ENCODE peak calls at places on chromosomes 7 and 10, in nine cellular contexts. One of them, this sample, is unnamed. For H3K4me1, the result is how much of the 10 kb centered on the place peaks cover.

GRCh38 chr7:1787681-1788235 is 117.7 kb downstream of the ELFN1 start:
- DNase-seq in endothelial cell of umbilical vein: no peak
- DNase-seq in neural progenitor cell: no peak
- DNase-seq in PC-3: no peak
- DNase-seq in GM23338: no peak
- DNase-seq in hepatocyte: no peak
- DNase-seq in mammary epithelial cell: no peak
- DNase-seq in HepG2: no peak
- DNase-seq in HCT116: no peak
- DNase-seq in this sample: no peak

GRCh38 chr7:149077594-149077993 is 12.9 kb downstream of the ZNF786 start:
- DNase-seq in endothelial cell of umbilical vein: no peak
- DNase-seq in neural progenitor cell: no peak
- DNase-seq in PC-3: no peak
- DNase-seq in GM23338: no peak
- DNase-seq in hepatocyte: no peak
- DNase-seq in mammary epithelial cell: no peak
- DNase-seq in HepG2: no peak
- DNase-seq in HCT116: no peak
- DNase-seq in this sample: no peak

GRCh38 chr10:107790271-107790670 is 625.8 kb upstream of the SORCS1 start:
- DNase-seq in endothelial cell of umbilical vein: no peak
- DNase-seq in neural progenitor cell: peak
- DNase-seq in PC-3: no peak
- DNase-seq in GM23338: peak
- DNase-seq in hepatocyte: no peak
- DNase-seq in mammary epithelial cell: no peak
- DNase-seq in HepG2: no peak
- DNase-seq in HCT116: no peak
- DNase-seq in this sample: no peak

GRCh38 chr7:116259821-116260440 is 49.6 kb downstream of the TES start:
- DNase-seq in endothelial cell of umbilical vein: peak
- DNase-seq in neural progenitor cell: no peak
- DNase-seq in PC-3: peak
- DNase-seq in GM23338: no peak
- DNase-seq in hepatocyte: no peak
- DNase-seq in mammary epithelial cell: peak
- DNase-seq in HepG2: no peak
- DNase-seq in HCT116: peak
- DNase-seq in this sample: peak

GRCh38 chr10:4224178-4224577 is 439.2 kb upstream of the KLF6 start:
- DNase-seq in endothelial cell of umbilical vein: no peak
- DNase-seq in neural progenitor cell: no peak
- DNase-seq in PC-3: no peak
- DNase-seq in GM23338: no peak
- DNase-seq in hepatocyte: no peak
- DNase-seq in mammary epithelial cell: no peak
- DNase-seq in HepG2: no peak
- DNase-seq in HCT116: no peak
- DNase-seq in this sample: no peak

GRCh38 chr10:35306852-35307251 is 29.5 kb upstream of the CCNY start:
- DNase-seq in endothelial cell of umbilical vein: no peak
- DNase-seq in neural progenitor cell: no peak
- DNase-seq in PC-3: peak
- DNase-seq in GM23338: no peak
- DNase-seq in hepatocyte: peak
- DNase-seq in mammary epithelial cell: peak
- DNase-seq in HepG2: peak
- DNase-seq in HCT116: no peak
- DNase-seq in this sample: peak

GRCh38 chr10:128463991-128464755 is 337.9 kb upstream of the MKI67 start:
- DNase-seq in endothelial cell of umbilical vein: peak
- DNase-seq in neural progenitor cell: peak
- DNase-seq in PC-3: no peak
- DNase-seq in GM23338: peak
- DNase-seq in hepatocyte: peak
- DNase-seq in mammary epithelial cell: peak
- DNase-seq in HepG2: peak
- DNase-seq in HCT116: peak
- DNase-seq in this sample: no peak

GRCh38 chr7:25968205-25968993 is 183.6 kb upstream of the NFE2L3 start:
- DNase-seq in endothelial cell of umbilical vein: no peak
- DNase-seq in neural progenitor cell: no peak
- DNase-seq in PC-3: no peak
- DNase-seq in GM23338: no peak
- DNase-seq in hepatocyte: no peak
- DNase-seq in mammary epithelial cell: no peak
- DNase-seq in HepG2: no peak
- DNase-seq in HCT116: no peak
- DNase-seq in this sample: no peak

GRCh38 chr10:114374141-114374791 is 30.0 kb downstream of the AFAP1L2 start:
- DNase-seq in endothelial cell of umbilical vein: peak
- DNase-seq in neural progenitor cell: no peak
- DNase-seq in PC-3: no peak
- DNase-seq in GM23338: no peak
- DNase-seq in hepatocyte: peak
- DNase-seq in mammary epithelial cell: no peak
- DNase-seq in HepG2: no peak
- DNase-seq in HCT116: no peak
- DNase-seq in this sample: no peak

GRCh38 chr7:40194743-40195142 is 59.9 kb downstream of the SUGCT start:
- DNase-seq in endothelial cell of umbilical vein: peak
- DNase-seq in neural progenitor cell: no peak
- DNase-seq in PC-3: no peak
- DNase-seq in GM23338: no peak
- DNase-seq in hepatocyte: no peak
- DNase-seq in mammary epithelial cell: peak
- DNase-seq in HepG2: no peak
- DNase-seq in HCT116: no peak
- DNase-seq in this sample: no peak

GRCh38 chr10:1169186-1169885 is 113.2 kb downstream of the WDR37 start:
- DNase-seq in endothelial cell of umbilical vein: no peak
- DNase-seq in neural progenitor cell: no peak
- DNase-seq in PC-3: no peak
- DNase-seq in GM23338: no peak
- DNase-seq in hepatocyte: no peak
- DNase-seq in mammary epithelial cell: no peak
- DNase-seq in HepG2: no peak
- DNase-seq in HCT116: no peak
- DNase-seq in this sample: no peak

GRCh38 chr7:5557920-5558401 is 134.3 kb upstream of the TNRC18 start:
- DNase-seq in endothelial cell of umbilical vein: no peak
- DNase-seq in neural progenitor cell: no peak
- DNase-seq in PC-3: no peak
- DNase-seq in GM23338: no peak
- DNase-seq in hepatocyte: peak
- DNase-seq in mammary epithelial cell: peak
- DNase-seq in HepG2: peak
- DNase-seq in HCT116: no peak
- DNase-seq in this sample: no peak
- H3K4me1 ChIP-seq in endothelial cell of umbilical vein: under half
- H3K4me1 ChIP-seq in neural progenitor cell: under half
- H3K4me1 ChIP-seq in PC-3: under half
- H3K4me1 ChIP-seq in GM23338: under half
- H3K4me1 ChIP-seq in hepatocyte: under half
- H3K4me1 ChIP-seq in mammary epithelial cell: half or more
- H3K4me1 ChIP-seq in HepG2: half or more
- H3K4me1 ChIP-seq in HCT116: half or more
- H3K4me1 ChIP-seq in this sample: under half

GRCh38 chr10:110190170-110190569 is 17.2 kb upstream of the MXI1 start:
- DNase-seq in endothelial cell of umbilical vein: no peak
- DNase-seq in neural progenitor cell: no peak
- DNase-seq in PC-3: no peak
- DNase-seq in GM23338: no peak
- DNase-seq in hepatocyte: no peak
- DNase-seq in mammary epithelial cell: peak
- DNase-seq in HepG2: no peak
- DNase-seq in HCT116: no peak
- DNase-seq in this sample: no peak

DNA sequence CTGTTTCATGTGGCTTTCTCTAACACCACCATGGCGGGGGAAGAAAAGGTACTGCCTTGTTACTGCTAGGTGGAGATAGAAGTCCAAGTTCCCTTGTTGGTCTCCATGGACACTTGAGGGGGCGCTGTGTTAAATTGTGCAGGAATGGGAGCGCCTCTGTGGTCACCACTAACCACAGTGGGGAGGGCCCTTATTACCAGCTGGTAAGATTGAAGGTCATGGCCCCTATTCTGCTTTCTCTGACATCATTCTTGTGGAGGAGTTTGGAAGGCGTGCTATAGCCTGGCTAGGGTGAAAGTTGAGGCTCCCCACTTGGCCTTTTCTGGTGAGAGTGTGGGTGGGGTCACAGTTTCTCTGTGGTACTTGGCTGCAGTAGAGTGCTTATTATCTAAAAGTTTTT is 14.9 kb upstream of the MXI1 start:
- DNase-seq in endothelial cell of umbilical vein: no peak
- DNase-seq in neural progenitor cell: no peak
- DNase-seq in PC-3: no peak
- DNase-seq in GM23338: peak
- DNase-seq in hepatocyte: no peak
- DNase-seq in mammary epithelial cell: no peak
- DNase-seq in HepG2: no peak
- DNase-seq in HCT116: no peak
- DNase-seq in this sample: no peak
- TF ChIP-seq CTCF in endothelial cell of umbilical vein: no peak
- TF ChIP-seq CTCF in neural progenitor cell: no peak
- TF ChIP-seq CTCF in PC-3: peak
- TF ChIP-seq CTCF in GM23338: peak
- TF ChIP-seq CTCF in hepatocyte: no peak
- TF ChIP-seq CTCF in mammary epithelial cell: no peak
- TF ChIP-seq CTCF in HepG2: peak
- TF ChIP-seq CTCF in HCT116: peak
- TF ChIP-seq CTCF in this sample: no peak

GRCh38 chr10:72085166-72085565 is 3.2 kb downstream of the SPOCK2 start:
- DNase-seq in endothelial cell of umbilical vein: no peak
- DNase-seq in neural progenitor cell: peak
- DNase-seq in PC-3: no peak
- DNase-seq in GM23338: no peak
- DNase-seq in hepatocyte: no peak
- DNase-seq in mammary epithelial cell: no peak
- DNase-seq in HepG2: no peak
- DNase-seq in HCT116: no peak
- DNase-seq in this sample: no peak

GRCh38 chr10:72087969-72088878 is at the start of gene SPOCK2:
- DNase-seq in endothelial cell of umbilical vein: peak
- DNase-seq in neural progenitor cell: peak
- DNase-seq in PC-3: no peak
- DNase-seq in GM23338: peak
- DNase-seq in hepatocyte: no peak
- DNase-seq in mammary epithelial cell: no peak
- DNase-seq in HepG2: no peak
- DNase-seq in HCT116: no peak
- DNase-seq in this sample: no peak

GRCh38 chr10:72085864-72086465 is 2.4 kb downstream of the SPOCK2 start:
- DNase-seq in endothelial cell of umbilical vein: no peak
- DNase-seq in neural progenitor cell: no peak
- DNase-seq in PC-3: no peak
- DNase-seq in GM23338: no peak
- DNase-seq in hepatocyte: no peak
- DNase-seq in mammary epithelial cell: no peak
- DNase-seq in HepG2: no peak
- DNase-seq in HCT116: no peak
- DNase-seq in this sample: no peak

GRCh38 chr10:72087392-72087968 is 871 bp downstream of the SPOCK2 start:
- DNase-seq in endothelial cell of umbilical vein: no peak
- DNase-seq in neural progenitor cell: peak
- DNase-seq in PC-3: no peak
- DNase-seq in GM23338: peak
- DNase-seq in hepatocyte: peak
- DNase-seq in mammary epithelial cell: no peak
- DNase-seq in HepG2: no peak
- DNase-seq in HCT116: no peak
- DNase-seq in this sample: no peak

DNA sequence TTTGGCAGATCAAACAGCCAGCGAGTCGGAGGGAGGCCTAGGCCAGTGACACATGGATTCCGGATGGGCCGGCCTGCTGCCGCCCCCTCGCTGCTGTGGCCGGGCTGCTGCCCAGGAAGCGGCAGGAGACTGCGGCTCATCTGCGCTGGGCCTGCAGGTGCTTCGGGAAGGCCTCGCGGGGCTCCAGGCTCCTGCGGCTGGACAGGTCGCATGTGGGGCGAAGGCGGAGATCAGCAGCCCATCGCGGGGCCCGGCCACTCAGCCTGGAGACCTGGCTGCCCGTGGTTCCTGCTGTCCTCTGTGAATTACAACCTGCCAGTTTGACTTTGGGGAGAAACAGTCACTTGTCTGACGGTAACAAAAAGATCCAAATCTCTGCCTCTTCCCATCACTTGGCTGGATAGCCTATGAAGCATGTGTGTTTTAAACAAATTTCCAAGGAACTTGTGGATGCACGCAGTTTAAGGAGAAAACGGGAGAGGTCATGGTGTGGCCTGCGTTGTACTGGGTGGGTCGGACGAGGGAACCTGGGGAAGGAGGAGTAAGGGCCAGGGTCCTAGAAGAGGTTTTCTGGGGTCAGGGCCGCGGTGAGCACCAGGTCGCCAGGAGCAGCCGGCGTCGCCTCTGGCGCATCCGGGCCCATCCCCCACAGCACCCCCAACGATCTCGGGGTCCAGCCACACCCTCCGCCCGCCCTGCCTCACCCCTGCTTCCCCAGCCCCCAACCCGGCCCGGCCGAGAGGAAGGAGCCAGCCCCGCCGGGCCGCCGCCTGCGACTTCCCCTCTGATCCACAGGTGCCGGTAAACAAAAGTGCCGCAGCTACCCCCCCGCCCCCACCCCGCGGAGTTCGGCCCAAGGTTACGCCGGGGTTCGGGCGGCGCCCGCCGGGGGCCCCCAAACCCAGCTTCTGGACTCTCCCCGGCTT is 1.6 kb downstream of the SPOCK2 start:
- DNase-seq in endothelial cell of umbilical vein: no peak
- DNase-seq in neural progenitor cell: peak
- DNase-seq in PC-3: no peak
- DNase-seq in GM23338: peak
- DNase-seq in hepatocyte: no peak
- DNase-seq in mammary epithelial cell: no peak
- DNase-seq in HepG2: peak
- DNase-seq in HCT116: no peak
- DNase-seq in this sample: peak
- TF ChIP-seq EZH2 in endothelial cell of umbilical vein: no peak
- TF ChIP-seq EZH2 in neural progenitor cell: no peak
- TF ChIP-seq EZH2 in PC-3: no peak
- TF ChIP-seq EZH2 in GM23338: peak
- TF ChIP-seq EZH2 in hepatocyte: no peak
- TF ChIP-seq EZH2 in mammary epithelial cell: no peak
- TF ChIP-seq EZH2 in HepG2: peak
- TF ChIP-seq EZH2 in HCT116: no peak
- TF ChIP-seq EZH2 in this sample: no peak

DNA sequence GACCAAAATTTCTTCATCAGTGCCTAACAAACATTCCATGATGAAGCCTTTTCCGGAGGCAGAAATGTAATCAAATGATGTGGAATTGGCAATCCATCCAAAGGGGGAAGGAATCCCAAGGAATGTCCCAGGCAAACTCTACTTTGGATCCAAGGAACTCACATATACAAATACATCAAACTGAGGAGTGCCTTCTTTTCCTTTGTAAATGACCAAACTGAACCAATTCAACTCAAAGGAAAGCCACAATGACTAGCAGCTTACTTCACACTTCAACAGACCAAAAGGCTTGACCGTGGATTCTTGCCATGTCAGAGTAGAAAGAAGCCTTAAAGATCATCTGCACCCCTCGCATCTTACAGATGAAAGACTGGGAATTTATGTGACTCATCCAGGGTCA is 79.7 kb upstream of the MACROH2A2 start:
- DNase-seq in endothelial cell of umbilical vein: no peak
- DNase-seq in neural progenitor cell: no peak
- DNase-seq in PC-3: no peak
- DNase-seq in GM23338: no peak
- DNase-seq in hepatocyte: no peak
- DNase-seq in mammary epithelial cell: no peak
- DNase-seq in HepG2: no peak
- DNase-seq in HCT116: no peak
- DNase-seq in this sample: no peak
- H3K4me1 ChIP-seq in endothelial cell of umbilical vein: under half
- H3K4me1 ChIP-seq in neural progenitor cell: under half
- H3K4me1 ChIP-seq in PC-3: under half
- H3K4me1 ChIP-seq in GM23338: under half
- H3K4me1 ChIP-seq in hepatocyte: under half
- H3K4me1 ChIP-seq in mammary epithelial cell: under half
- H3K4me1 ChIP-seq in HepG2: under half
- H3K4me1 ChIP-seq in HCT116: under half
- H3K4me1 ChIP-seq in this sample: under half